ENCODE peak calls at places on chromosome 13, in five cellular contexts. H, I, E, D and R are unnamed samples.

GRCh38 chr13:78768950-78769349 is 110.0 kb upstream of the OBI1 start:
- DNase-seq in H (no peak), I (no peak), E (no peak), D (no peak), R (no peak)

GRCh38 chr13:50867641-50867952 is 24.1 kb upstream of the DLEU7 start:
- DNase-seq in H (no peak), I (no peak), E (no peak), D (no peak), R (no peak)

GRCh38 chr13:87274209-87274819 is 396.9 kb upstream of the SLITRK5 start:
- DNase-seq in H (peak), I (peak), E (no peak), D (peak), R (peak)

GRCh38 chr13:79258489-79258888 is 147.6 kb downstream of the RBM26 start:
- DNase-seq in H (no peak), I (no peak), E (no peak), D (peak), R (no peak)

GRCh38 chr13:93260591-93260990 is 34.0 kb downstream of the GPC6 start:
- DNase-seq in H (no peak), I (no peak), E (no peak), D (no peak), R (no peak)

GRCh38 chr13:30735025-30735967 is at the start of gene ALOX5AP:
- DNase-seq in H (peak), I (no peak), E (no peak), D (no peak), R (no peak)

GRCh38 chr13:29754486-29754806 is 96.0 kb downstream of the UBL3 start:
- DNase-seq in H (no peak), I (peak), E (no peak), D (no peak), R (no peak)

GRCh38 chr13:98370261-98370660 is 193.2 kb upstream of the RNF113B start:
- DNase-seq in H (no peak), I (no peak), E (no peak), D (no peak), R (no peak)

GRCh38 chr13:78045916-78046315 is 127.3 kb upstream of the EDNRB start:
- DNase-seq in H (no peak), I (no peak), E (no peak), D (no peak), R (no peak)